ENCODE peak calls at places on chromosomes 7 and 10, in nine cellular contexts. R is adrenal gland, G is colonic mucosa, D is upper lobe of right lung, A is stomach, I is cardiac muscle cell, C is right lobe of liver, T is PC-3, M is AG04450. S is an unnamed sample.

GRCh38 chr10:87705339-87705738 is 45.7 kb downstream of the PAPSS2 start:
- DNase-seq in I (no peak), T (peak; percentile 73), C (no peak), G (no peak), A (no peak), D (no peak), R (no peak), M (no peak), S (peak; percentile 19)

GRCh38 chr10:598415-599170 is 90.9 kb downstream of the DIP2C start:
- DNase-seq in M (peak; percentile 94), I (no peak), D (peak; percentile 57), C (no peak), R (no peak), T (no peak), A (no peak), G (no peak), S (no peak)

GRCh38 chr7:30596043-30596641 is 1.5 kb downstream of the GARS1 start:
- DNase-seq in A (no peak), D (no peak), R (no peak), C (no peak), G (peak; percentile 51), T (peak; percentile 36), M (no peak), I (no peak), S (peak; percentile 41)

GRCh38 chr7:140653319-140654108 is 12.9 kb upstream of the DENND2A start:
- DNase-seq in D (peak; percentile 61), R (peak; percentile 77), M (peak; percentile 83), T (peak; percentile 87), I (peak; percentile 87), G (peak; percentile 82), A (peak; percentile 62), C (peak; percentile 64), S (peak; percentile 67)

GRCh38 chr10:96665306-96665705 is 55.0 kb downstream of the PIK3AP1 start:
- DNase-seq in A (no peak), M (no peak), D (no peak), I (no peak), R (no peak), C (no peak), T (peak; percentile 19), G (no peak), S (no peak)

GRCh38 chr7:1608318-1608717 is 38.5 kb upstream of the PSMG3 start:
- DNase-seq in R (no peak), I (no peak), T (no peak), D (no peak), M (no peak), G (no peak), A (no peak), C (no peak), S (no peak)

GRCh38 chr10:11604742-11605650 is 6.5 kb downstream of the USP6NL start:
- DNase-seq in M (no peak), T (no peak), G (no peak), I (no peak), A (no peak), R (no peak), D (no peak), C (no peak), S (no peak)

GRCh38 chr7:127525866-127526456 is 59.4 kb downstream of the GCC1 start:
- DNase-seq in C (no peak), A (no peak), G (no peak), T (no peak), D (no peak), M (no peak), R (no peak), I (no peak), S (no peak)

GRCh38 chr7:31735991-31736982 is 49.3 kb downstream of the PPP1R17 start:
- DNase-seq in R (peak; percentile 78), I (peak; percentile 80), D (no peak), T (peak; percentile 79), A (peak; percentile 71), C (peak; percentile 32), M (peak; percentile 11), G (peak; percentile 60), S (peak; percentile 56)

GRCh38 chr10:2201534-2202104 is 464.3 kb upstream of the ADARB2 start:
- DNase-seq in M (no peak), G (no peak), D (no peak), I (no peak), R (no peak), A (no peak), T (no peak), C (no peak), S (no peak)

GRCh38 chr7:46205478-46205877 is 284.4 kb upstream of the IGFBP3 start:
- DNase-seq in T (peak; percentile 10), D (no peak), A (peak; percentile 55), R (no peak), C (no peak), G (peak; percentile 27), I (no peak), M (no peak), S (no peak)

GRCh38 chr10:132454296-132455198 is 57.5 kb downstream of the PWWP2B start:
- DNase-seq in I (no peak), M (no peak), T (no peak), R (no peak), A (no peak), G (no peak), D (no peak), C (no peak), S (no peak)

DNA sequence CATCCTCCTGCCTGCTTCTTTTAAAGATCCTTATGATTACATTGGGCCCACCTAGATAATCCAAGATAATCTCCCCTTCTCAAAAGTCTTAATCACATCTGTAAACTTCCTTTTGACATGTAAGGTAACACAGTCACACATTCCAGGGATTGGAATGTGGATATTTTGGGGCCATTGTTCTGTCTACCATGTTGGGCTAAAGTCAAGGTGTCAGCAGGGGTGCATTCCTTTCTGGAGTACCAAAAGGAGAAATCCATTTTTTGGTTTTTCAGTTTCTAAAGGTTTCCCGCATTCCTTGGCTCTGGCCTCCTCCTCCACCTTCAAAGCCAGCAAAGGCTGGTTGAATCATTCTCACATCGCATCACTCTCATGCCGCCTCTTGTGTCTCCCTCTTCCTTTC is 197.6 kb upstream of the NFE2L3 start:
- DNase-seq in T (no peak), R (no peak), M (no peak), A (no peak), I (no peak), C (no peak), D (no peak), G (no peak), S (no peak)
- H3K27ac ChIP-seq in T (no peak overlapping the region), R (no peak overlapping the region), M (no peak overlapping the region), A (no peak overlapping the region), I (no peak overlapping the region), C (no peak overlapping the region), D (no peak overlapping the region), G (no peak overlapping the region), S (no peak overlapping the region)

GRCh38 chr10:80458638-80459037 is 4.5 kb downstream of the TSPAN14 start:
- DNase-seq in D (no peak), C (no peak), I (no peak), M (no peak), T (no peak), G (no peak), R (no peak), A (no peak), S (no peak)

GRCh38 chr10:80458263-80458625 is 4.1 kb downstream of the TSPAN14 start:
- DNase-seq in C (no peak), R (no peak), A (no peak), D (no peak), I (no peak), G (no peak), M (no peak), T (no peak), S (no peak)

GRCh38 chr10:80455461-80456345 is 1.6 kb downstream of the TSPAN14 start:
- DNase-seq in I (no peak), R (no peak), C (no peak), D (no peak), T (no peak), M (no peak), A (no peak), G (no peak), S (no peak)

GRCh38 chr10:80459047-80459865 is 5.1 kb downstream of the TSPAN14 start:
- DNase-seq in T (no peak), I (no peak), G (peak; percentile 88), D (peak; percentile 90), C (peak; percentile 59), A (peak; percentile 75), R (peak; percentile 46), M (no peak), S (peak; percentile 79)

DNA sequence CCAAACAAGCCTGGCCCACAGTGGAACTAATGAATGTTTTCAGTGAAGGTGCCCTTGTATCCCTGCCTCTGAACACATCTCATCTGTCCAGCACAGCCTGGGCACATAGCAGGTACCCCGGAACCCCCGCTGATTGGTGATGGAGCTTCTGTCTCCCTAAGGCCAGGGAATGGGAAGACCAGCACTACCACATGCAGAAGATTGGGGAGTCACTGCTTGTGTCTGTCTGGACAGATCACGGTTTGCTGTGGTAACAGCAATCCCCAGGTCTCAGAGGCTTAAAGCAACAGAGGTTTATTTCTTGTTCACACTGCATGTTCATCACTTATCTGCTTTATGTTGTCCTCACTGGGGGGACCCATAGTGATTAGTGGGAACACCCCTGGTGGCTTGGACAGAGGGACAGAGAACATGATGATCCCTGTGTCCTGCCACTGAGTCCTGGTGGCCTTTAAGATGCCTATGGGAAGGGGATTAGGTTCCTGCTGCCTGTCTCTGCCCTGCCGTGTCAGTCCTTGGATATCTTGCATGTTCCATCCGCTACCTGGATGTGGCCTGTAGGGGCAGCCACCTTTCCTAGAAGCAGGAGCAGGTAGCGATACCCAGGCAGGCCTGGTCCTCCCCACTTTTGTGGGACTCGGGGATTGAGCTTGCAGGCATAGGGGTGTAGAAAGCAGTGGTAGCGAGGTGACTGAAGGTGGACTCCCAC is 3.6 kb downstream of the TSPAN14 start:
- DNase-seq in R (no peak), C (no peak), M (no peak), D (no peak), A (no peak), G (no peak), T (no peak), I (no peak), S (no peak)
- TF ChIP-seq CTCF in R (no peak), C (no peak), M (peak; percentile 6), D (no peak), A (no peak), G (no peak), T (no peak), I (no peak), S (no peak)

GRCh38 chr10:44046605-44047004 is 338.3 kb downstream of the CXCL12 start:
- DNase-seq in D (no peak), G (no peak), A (peak; percentile 38), C (no peak), M (peak; percentile 13), R (no peak), I (no peak), T (peak; percentile 31), S (peak; percentile 11)
- H3K27ac ChIP-seq in D (no peak overlapping the region), G (no peak overlapping the region), A (peak overlapping the region; percentile 13), C (no peak overlapping the region), M (no peak overlapping the region), R (no peak overlapping the region), I (no peak overlapping the region), T (no peak overlapping the region), S (no peak overlapping the region)

GRCh38 chr7:16404631-16405030 is 16.7 kb downstream of the CRPPA start:
- DNase-seq in R (no peak), C (no peak), A (no peak), D (no peak), G (no peak), T (no peak), M (no peak), I (no peak), S (no peak)

GRCh38 chr7:16411391-16411790 is 9.9 kb downstream of the CRPPA start:
- DNase-seq in T (peak; percentile 82), M (no peak), C (no peak), R (no peak), I (no peak), A (no peak), G (no peak), D (no peak), S (no peak)

GRCh38 chr7:16412535-16413247 is 8.6 kb downstream of the CRPPA start:
- DNase-seq in C (no peak), R (no peak), M (no peak), A (no peak), G (no peak), I (peak; percentile 20), T (no peak), D (no peak), S (no peak)

GRCh38 chr7:16409777-16410176 is 11.6 kb downstream of the CRPPA start:
- DNase-seq in R (no peak), M (no peak), T (no peak), G (no peak), I (no peak), C (no peak), A (no peak), D (no peak), S (no peak)
- TF ChIP-seq CTCF in R (no peak), M (no peak), T (peak; percentile 25), G (no peak), I (peak; percentile 13), C (no peak), A (no peak), D (no peak), S (no peak)

S was measured in RWPE1.